ENCODE peak calls at places on chromosomes 7 and 10, in ten cellular contexts. M, R, I, Z, Y, T, P, B, U and C are unnamed samples.

GRCh38 chr7:47452715-47453092 is 129.2 kb downstream of the TNS3 start:
- DNase-seq in M (no peak), R (no peak), I (no peak), Z (no peak), Y (no peak), T (no peak), P (no peak), B (no peak), U (no peak), C (no peak)

GRCh38 chr7:68158686-68159255 is 1162.1 kb downstream of the TYW1 start:
- DNase-seq in M (no peak), R (no peak), I (no peak), Z (no peak), Y (no peak), T (no peak), P (no peak), B (no peak), U (no peak), C (no peak)

GRCh38 chr10:42975005-42975493 is 101.8 kb upstream of the RET start:
- DNase-seq in M (peak), R (peak), I (no peak), Z (no peak), Y (peak), T (no peak), P (no peak), B (no peak), U (peak), C (no peak)

GRCh38 chr10:80596391-80597257 is 58.9 kb downstream of the SH2D4B start:
- DNase-seq in M (peak), R (no peak), I (peak), Z (peak), Y (no peak), T (peak), P (no peak), B (no peak), U (peak), C (peak)

GRCh38 chr7:18566829-18567228 is 71.3 kb downstream of the HDAC9 start:
- DNase-seq in M (no peak), R (peak), I (peak), Z (peak), Y (no peak), T (no peak), P (no peak), B (no peak), U (no peak), C (no peak)

GRCh38 chr7:140889645-140890044 is 35.1 kb downstream of the BRAF start:
- DNase-seq in M (no peak), R (no peak), I (no peak), Z (no peak), Y (no peak), T (no peak), P (no peak), B (no peak), U (no peak), C (no peak)

GRCh38 chr10:11447571-11447970 is 163.9 kb downstream of the USP6NL start:
- DNase-seq in M (no peak), R (no peak), I (no peak), Z (no peak), Y (peak), T (no peak), P (no peak), B (no peak), U (no peak), C (peak)

GRCh38 chr7:29564455-29565185 is 985 bp downstream of the PRR15 start:
- DNase-seq in M (no peak), R (peak), I (peak), Z (peak), Y (peak), T (peak), P (peak), B (peak), U (peak), C (peak)

GRCh38 chr7:103632972-103633371 is 187.0 kb upstream of the SLC26A5 start:
- DNase-seq in M (no peak), R (no peak), I (peak), Z (peak), Y (no peak), T (no peak), P (no peak), B (no peak), U (no peak), C (no peak)

GRCh38 chr7:142412551-142413193 is 154.8 kb upstream of the PRSS58 start:
- DNase-seq in M (no peak), R (no peak), I (peak), Z (peak), Y (no peak), T (peak), P (peak), B (no peak), U (peak), C (peak)

GRCh38 chr10:102154466-102155116 is 2.4 kb downstream of the NOLC1 start:
- DNase-seq in M (no peak), R (no peak), I (no peak), Z (peak), Y (no peak), T (no peak), P (no peak), B (no peak), U (no peak), C (no peak)

GRCh38 chr7:29989257-29989995 is at the start of gene SCRN1:
- DNase-seq in M (no peak), R (peak), I (peak), Z (peak), Y (peak), T (no peak), P (peak), B (peak), U (peak), C (peak)

GRCh38 chr10:119217937-119218579 is 10.7 kb downstream of the GRK5 start:
- DNase-seq in M (no peak), R (no peak), I (no peak), Z (no peak), Y (no peak), T (no peak), P (no peak), B (no peak), U (no peak), C (no peak)

GRCh38 chr10:101629781-101630419 is 41.8 kb downstream of the DPCD start:
- DNase-seq in M (no peak), R (no peak), I (no peak), Z (no peak), Y (no peak), T (no peak), P (no peak), B (no peak), U (no peak), C (no peak)

GRCh38 chr10:119030421-119031250 is 1.1 kb downstream of the NANOS1 start:
- DNase-seq in M (peak), R (peak), I (peak), Z (peak), Y (no peak), T (peak), P (no peak), B (no peak), U (peak), C (peak)

GRCh38 chr10:115129752-115130151 is 36.6 kb downstream of the ATRNL1 start:
- DNase-seq in M (no peak), R (no peak), I (peak), Z (peak), Y (no peak), T (peak), P (peak), B (no peak), U (peak), C (no peak)

GRCh38 chr7:26860361-26860760 is 4.0 kb downstream of the SKAP2 start:
- DNase-seq in M (no peak), R (no peak), I (peak), Z (peak), Y (no peak), T (no peak), P (no peak), B (no peak), U (peak), C (no peak)

GRCh38 chr7:157432541-157432956 is 95.7 kb downstream of the DNAJB6 start:
- DNase-seq in M (no peak), R (peak), I (peak), Z (peak), Y (peak), T (no peak), P (peak), B (no peak), U (peak), C (peak)

GRCh38 chr7:123748171-123748733 is 551 bp downstream of the WASL start:
- DNase-seq in M (peak), R (peak), I (peak), Z (peak), Y (peak), T (no peak), P (no peak), B (peak), U (peak), C (peak)

GRCh38 chr7:105827106-105827870 is 49.1 kb downstream of the ATXN7L1 start:
- DNase-seq in M (no peak), R (no peak), I (no peak), Z (no peak), Y (no peak), T (no peak), P (no peak), B (peak), U (no peak), C (no peak)

GRCh38 chr10:44301781-44302400 is 83.0 kb downstream of the CXCL12 start:
- DNase-seq in M (no peak), R (no peak), I (peak), Z (no peak), Y (no peak), T (no peak), P (no peak), B (no peak), U (no peak), C (no peak)

GRCh38 chr7:39735903-39736302 is 112.5 kb downstream of the RALA start:
- DNase-seq in M (no peak), R (no peak), I (peak), Z (no peak), Y (no peak), T (no peak), P (no peak), B (no peak), U (no peak), C (no peak)

GRCh38 chr10:103616705-103617361 is 123.3 kb downstream of the NEURL1 start:
- DNase-seq in M (no peak), R (peak), I (no peak), Z (no peak), Y (peak), T (peak), P (no peak), B (peak), U (peak), C (no peak)

GRCh38 chr10:17200885-17201164 is 647 bp downstream of the TRDMT1 start:
- DNase-seq in M (peak), R (no peak), I (peak), Z (peak), Y (no peak), T (peak), P (no peak), B (no peak), U (no peak), C (peak)

GRCh38 chr10:102615361-102615760 is 28.9 kb upstream of the TRIM8 start:
- DNase-seq in M (no peak), R (no peak), I (no peak), Z (no peak), Y (no peak), T (no peak), P (no peak), B (no peak), U (peak), C (peak)

GRCh38 chr10:97553575-97554100 is 18.9 kb upstream of the ANKRD2 start:
- DNase-seq in M (peak), R (no peak), I (peak), Z (peak), Y (no peak), T (peak), P (no peak), B (peak), U (peak), C (peak)

GRCh38 chr7:120733143-120733542 is 124.8 kb downstream of the TSPAN12 start:
- DNase-seq in M (no peak), R (no peak), I (peak), Z (peak), Y (no peak), T (no peak), P (peak), B (no peak), U (no peak), C (no peak)

GRCh38 chr7:13848576-13849527 is 140.6 kb downstream of the ETV1 start:
- DNase-seq in M (no peak), R (no peak), I (no peak), Z (no peak), Y (no peak), T (no peak), P (no peak), B (no peak), U (no peak), C (no peak)

GRCh38 chr7:158651968-158652555 is 52.5 kb downstream of the NCAPG2 start:
- DNase-seq in M (no peak), R (no peak), I (no peak), Z (no peak), Y (no peak), T (no peak), P (no peak), B (no peak), U (no peak), C (no peak)

GRCh38 chr7:79664884-79665676 is 211.6 kb upstream of the MAGI2 start:
- DNase-seq in M (no peak), R (no peak), I (no peak), Z (no peak), Y (no peak), T (no peak), P (no peak), B (no peak), U (no peak), C (no peak)

GRCh38 chr7:41820117-41820671 is 117.3 kb upstream of the INHBA start:
- DNase-seq in M (no peak), R (no peak), I (peak), Z (no peak), Y (no peak), T (no peak), P (no peak), B (no peak), U (no peak), C (no peak)

GRCh38 chr7:115906690-115907089 is 123.9 kb downstream of the TFEC start:
- DNase-seq in M (no peak), R (no peak), I (no peak), Z (no peak), Y (no peak), T (no peak), P (no peak), B (no peak), U (no peak), C (no peak)

GRCh38 chr10:15540729-15541128 is 169.6 kb upstream of the FAM171A1 start:
- DNase-seq in M (no peak), R (no peak), I (no peak), Z (no peak), Y (no peak), T (no peak), P (no peak), B (no peak), U (no peak), C (no peak)

GRCh38 chr7:111953611-111954010 is 252.6 kb downstream of the DOCK4 start:
- DNase-seq in M (no peak), R (no peak), I (peak), Z (peak), Y (no peak), T (peak), P (no peak), B (no peak), U (peak), C (no peak)

GRCh38 chr7:139682136-139683013 is 95.4 kb downstream of the HIPK2 start:
- DNase-seq in M (no peak), R (no peak), I (peak), Z (peak), Y (no peak), T (no peak), P (peak), B (no peak), U (peak), C (no peak)

GRCh38 chr10:116809528-116810500 is 39.5 kb upstream of the ENO4 start:
- DNase-seq in M (no peak), R (no peak), I (peak), Z (peak), Y (no peak), T (no peak), P (no peak), B (no peak), U (peak), C (peak)